ENCODE peak calls at places on chromosomes 2 and 18, in six cellular contexts. A is EL; F is hypothalamus; M is NCI-H2081; O is H9; Q is stimulated activated naive CD4-positive, alpha-beta T cell. Z is an unnamed sample.

GRCh38 chr2:208224802-208225201 is 30.1 kb downstream of the IDH1 start:
- DNase-seq in O (no peak), M (no peak), Q (no peak), A (peak; percentile 36), F (no peak), Z (no peak)

GRCh38 chr18:45755936-45756335 is 32.0 kb downstream of the SLC14A1 start:
- DNase-seq in M (peak; percentile 37), F (no peak), A (peak; percentile 15), Q (no peak), O (no peak), Z (no peak)

GRCh38 chr2:235390108-235390815 is 103.6 kb upstream of the AGAP1 start:
- DNase-seq in M (no peak), F (no peak), A (no peak), Q (no peak), O (no peak), Z (no peak)

GRCh38 chr18:77130229-77131099 is 2.1 kb downstream of the MBP start:
- DNase-seq in Q (no peak), M (no peak), F (no peak), O (no peak), A (no peak), Z (no peak)

GRCh38 chr2:105125428-105125827 is 87.6 kb downstream of the MRPS9 start:
- DNase-seq in Q (no peak), F (no peak), M (no peak), A (peak; percentile 14), O (peak; percentile 81), Z (no peak)

GRCh38 chr18:46294325-46294724 is 190.1 kb downstream of the HAUS1 start:
- DNase-seq in F (no peak), O (peak; percentile 17), M (no peak), A (no peak), Q (no peak), Z (no peak)

GRCh38 chr2:60530660-60531276 is 22.7 kb downstream of the BCL11A start:
- DNase-seq in Q (no peak), F (no peak), A (no peak), O (no peak), M (peak; percentile 87), Z (peak; percentile 69)

GRCh38 chr2:39902103-39902502 is 123.0 kb upstream of the THUMPD2 start:
- DNase-seq in M (no peak), F (no peak), O (no peak), A (peak; percentile 62), Q (no peak), Z (no peak)

GRCh38 chr18:34709631-34710429 is at the start of gene DTNA:
- DNase-seq in Q (no peak), O (no peak), M (peak; percentile 68), F (no peak), A (peak; percentile 83), Z (no peak)

GRCh38 chr2:58634653-58635347 is 393.7 kb upstream of the FANCL start:
- DNase-seq in Q (no peak), O (no peak), A (peak; percentile 65), M (peak; percentile 79), F (no peak), Z (no peak)

GRCh38 chr2:138030459-138030858 is 66.2 kb downstream of the HNMT start:
- DNase-seq in M (no peak), A (no peak), O (no peak), Q (no peak), F (no peak), Z (no peak)

GRCh38 chr2:237687666-237688065 is 60.3 kb downstream of the LRRFIP1 start:
- DNase-seq in A (peak; percentile 99), M (no peak), Q (peak; percentile 70), O (no peak), F (no peak), Z (no peak)

GRCh38 chr2:159256159-159256558 is 30.3 kb downstream of the WDSUB1 start:
- DNase-seq in Q (no peak), M (no peak), F (no peak), A (peak; percentile 33), O (no peak), Z (no peak)

GRCh38 chr2:7992612-7993596 is 689.0 kb upstream of the ID2 start:
- DNase-seq in M (peak; percentile 23), A (peak; percentile 14), O (no peak), F (no peak), Q (no peak), Z (no peak)

GRCh38 chr18:9516437-9517064 is 41.2 kb downstream of the RALBP1 start:
- DNase-seq in Q (no peak), O (no peak), A (peak; percentile 46), M (peak; percentile 29), F (no peak), Z (no peak)

GRCh38 chr2:28206786-28207185 is 185.9 kb upstream of the FOSL2 start:
- DNase-seq in A (no peak), Q (no peak), M (peak; percentile 33), F (no peak), O (no peak), Z (no peak)

GRCh38 chr2:124804014-124804940 is 779.2 kb downstream of the CNTNAP5 start:
- DNase-seq in A (peak; percentile 4), M (peak; percentile 37), O (peak; percentile 30), F (no peak), Q (no peak), Z (peak; percentile 23)

GRCh38 chr2:188984126-188984525 is 10.0 kb downstream of the COL3A1 start:
- DNase-seq in F (no peak), Q (no peak), A (peak; percentile 60), M (peak; percentile 9), O (no peak), Z (no peak)

GRCh38 chr2:122191331-122191730 is 435.9 kb downstream of the TSN start:
- DNase-seq in A (peak; percentile 23), F (no peak), O (peak; percentile 75), Q (no peak), M (peak; percentile 44), Z (peak; percentile 75)

Z was measured in HuH-7.